ENCODE peak calls at places on chromosomes 1 and 21, in nine cellular contexts. Z is IMR-90; Q is PC-9; P is naive thymus-derived CD4-positive, alpha-beta T cell; T is CD8-positive, alpha-beta memory T cell; X is ovary; C is HAP-1; F is MM.1S; S is mucosa of descending colon. G is an unnamed sample.

GRCh38 chr1:227583354-227583753 is 20.0 kb downstream of the ZNF678 start:
- DNase-seq in X (no peak), P (no peak), C (no peak), F (no peak), Z (no peak), S (no peak), T (no peak), Q (no peak), G (no peak)

GRCh38 chr1:26190373-26190987 is at the start of gene CATSPER4:
- DNase-seq in P (no peak), F (no peak), Q (no peak), X (no peak), Z (no peak), T (no peak), C (peak; percentile 66), S (no peak), G (peak; percentile 10)

GRCh38 chr1:151775894-151776664 is 12.8 kb upstream of the MRPL9 start:
- DNase-seq in Z (no peak), F (no peak), X (no peak), C (no peak), T (no peak), Q (no peak), P (no peak), S (no peak), G (no peak)

GRCh38 chr21:25908495-25908894 is 173.7 kb downstream of the GABPA start:
- DNase-seq in T (no peak), F (no peak), X (no peak), P (no peak), S (no peak), Z (no peak), Q (no peak), C (no peak), G (no peak)

GRCh38 chr1:104592926-104593325 is 843.2 kb downstream of the AMY1C start:
- DNase-seq in Z (no peak), X (no peak), T (no peak), S (no peak), Q (no peak), C (no peak), P (no peak), F (no peak), G (no peak)

GRCh38 chr1:1440941-1441888 is 5.7 kb downstream of the VWA1 start:
- DNase-seq in P (peak; percentile 56), X (peak; percentile 78), F (peak; percentile 36), Z (no peak), S (no peak), T (peak; percentile 64), C (peak; percentile 82), Q (no peak), G (peak; percentile 45)

GRCh38 chr1:34781071-34781843 is at the start of gene GJB3:
- DNase-seq in X (no peak), F (no peak), P (no peak), C (no peak), Z (no peak), T (no peak), Q (peak; percentile 70), S (no peak), G (peak; percentile 12)

GRCh38 chr1:224447251-224447650 is 12.7 kb upstream of the WDR26 start:
- DNase-seq in P (no peak), Q (no peak), F (no peak), S (no peak), X (peak; percentile 45), T (no peak), C (no peak), Z (peak; percentile 69), G (no peak)

GRCh38 chr1:117176579-117176978 is 34.1 kb downstream of the VTCN1 start:
- DNase-seq in T (no peak), P (no peak), X (no peak), S (no peak), C (no peak), Q (no peak), Z (peak; percentile 29), F (no peak), G (no peak)

GRCh38 chr1:200771625-200772555 is 33.2 kb downstream of the CAMSAP2 start:
- DNase-seq in F (no peak), X (no peak), Q (peak; percentile 66), S (no peak), Z (no peak), T (no peak), P (no peak), C (no peak), G (no peak)

GRCh38 chr1:205351984-205352713 is 4.6 kb downstream of the KLHDC8A start:
- DNase-seq in Q (no peak), T (peak; percentile 30), X (peak; percentile 90), P (no peak), S (peak; percentile 78), Z (peak; percentile 40), C (peak; percentile 91), F (peak; percentile 49), G (peak; percentile 87)

GRCh38 chr21:42852925-42853570 is 26.3 kb downstream of the WDR4 start:
- DNase-seq in T (no peak), C (no peak), X (no peak), P (no peak), Z (no peak), S (no peak), Q (no peak), F (no peak), G (no peak)
- H3K36me3 ChIP-seq in T (peaks cover 44% of the 10 kb centered on the region), C (peaks cover 88% of the 10 kb centered on the region), X (no peaks in the 10 kb centered on the region), P (no peaks in the 10 kb centered on the region), Z (peaks cover 66% of the 10 kb centered on the region), S (peaks cover 4% of the 10 kb centered on the region), Q (no peaks in the 10 kb centered on the region), F (peaks cover 80% of the 10 kb centered on the region), G (peaks cover 35% of the 10 kb centered on the region)

GRCh38 chr1:207868252-207868768 is 42.6 kb downstream of the CD34 start:
- DNase-seq in P (no peak), S (peak; percentile 83), X (peak; percentile 73), Q (no peak), Z (no peak), T (peak; percentile 57), F (peak; percentile 47), C (peak; percentile 73), G (no peak)

GRCh38 chr1:207870279-207871031 is 40.5 kb downstream of the CD34 start:
- DNase-seq in P (no peak), Z (no peak), Q (no peak), X (no peak), S (no peak), F (no peak), T (no peak), C (no peak), G (no peak)

GRCh38 chr1:207868769-207869721 is 41.9 kb downstream of the CD34 start:
- DNase-seq in C (peak; percentile 78), T (peak; percentile 81), X (peak; percentile 91), F (peak; percentile 88), P (peak; percentile 82), S (peak; percentile 83), Q (no peak), Z (peak; percentile 62), G (peak; percentile 75)

GRCh38 chr1:207871117-207871649 is 39.7 kb downstream of the CD34 start:
- DNase-seq in Q (no peak), Z (no peak), S (no peak), F (no peak), X (no peak), P (no peak), C (no peak), T (no peak), G (no peak)

GRCh38 chr1:207869859-207870258 is 41.1 kb downstream of the CD34 start:
- DNase-seq in S (no peak), Z (no peak), X (no peak), Q (no peak), C (no peak), P (no peak), T (no peak), F (no peak), G (peak; percentile 66)
- H3K4me1 ChIP-seq in S (peaks cover 37% of the 10 kb centered on the region), Z (peaks cover 12% of the 10 kb centered on the region), X (peaks cover 17% of the 10 kb centered on the region), Q (peaks cover 20% of the 10 kb centered on the region), C (peaks cover 9% of the 10 kb centered on the region), P (peaks cover 81% of the 10 kb centered on the region), T (peaks cover 82% of the 10 kb centered on the region), F (peaks cover 33% of the 10 kb centered on the region), G (peaks cover 2% of the 10 kb centered on the region)

GRCh38 chr1:10791117-10791951 is 5.1 kb downstream of the CASZ1 start:
- DNase-seq in S (no peak), C (no peak), T (no peak), P (no peak), X (no peak), Z (no peak), F (no peak), Q (peak; percentile 60), G (peak; percentile 86)

GRCh38 chr1:10793129-10793651 is 3.3 kb downstream of the CASZ1 start:
- DNase-seq in X (no peak), T (no peak), C (no peak), F (no peak), Q (peak; percentile 54), Z (no peak), S (peak; percentile 82), P (no peak), G (peak; percentile 98)

GRCh38 chr1:10794724-10795304 is 1.6 kb downstream of the CASZ1 start:
- DNase-seq in C (no peak), P (no peak), S (no peak), Q (no peak), F (no peak), X (no peak), T (no peak), Z (no peak), G (no peak)

GRCh38 chr1:10796029-10796944 is at the start of gene CASZ1:
- DNase-seq in T (no peak), S (peak; percentile 83), Z (peak; percentile 86), X (peak; percentile 84), P (no peak), F (no peak), C (peak; percentile 92), Q (peak; percentile 67), G (peak; percentile 89)

GRCh38 chr1:10795305-10796021 is 983 bp downstream of the CASZ1 start:
- DNase-seq in F (no peak), Z (no peak), S (no peak), X (no peak), C (peak; percentile 22), P (no peak), T (no peak), Q (no peak), G (peak; percentile 57)
- H3K4me3 ChIP-seq in F (peak overlapping the region; percentile 62), Z (peak overlapping the region; percentile 26), S (peak overlapping the region; percentile 54), X (peak overlapping the region; percentile 61), C (peak overlapping the region; percentile 47), P (no peak overlapping the region), T (no peak overlapping the region), Q (peak overlapping the region; percentile 78), G (peak overlapping the region; percentile 82)

GRCh38 chr1:166849135-166849534 is 9.9 kb downstream of the POGK start:
- DNase-seq in C (no peak), Q (no peak), S (no peak), X (no peak), T (no peak), Z (no peak), F (no peak), P (no peak), G (no peak)

GRCh38 chr1:166857995-166858394 is 18.1 kb downstream of the TADA1 start:
- DNase-seq in S (no peak), C (no peak), T (no peak), X (no peak), Z (no peak), Q (no peak), F (no peak), P (no peak), G (no peak)

GRCh38 chr1:166848193-166848592 is 8.9 kb downstream of the POGK start:
- DNase-seq in P (no peak), Q (no peak), F (no peak), Z (peak; percentile 11), S (no peak), T (no peak), C (no peak), X (no peak), G (no peak)

GRCh38 chr1:166855558-166855957 is 16.3 kb downstream of the POGK start:
- DNase-seq in F (no peak), Z (no peak), X (no peak), S (no peak), Q (no peak), T (no peak), P (no peak), C (no peak), G (no peak)

GRCh38 chr1:166852918-166853317 is 13.6 kb downstream of the POGK start:
- DNase-seq in Q (no peak), F (no peak), T (no peak), S (no peak), P (no peak), Z (no peak), C (no peak), X (no peak), G (no peak)
- H3K36me3 ChIP-seq in Q (peaks cover 20% of the 10 kb centered on the region), F (peaks cover 36% of the 10 kb centered on the region), T (peaks cover 32% of the 10 kb centered on the region), S (peaks cover 8% of the 10 kb centered on the region), P (peaks cover 12% of the 10 kb centered on the region), Z (peaks cover 41% of the 10 kb centered on the region), C (peaks cover 94% of the 10 kb centered on the region), X (no peaks in the 10 kb centered on the region), G (peaks cover 12% of the 10 kb centered on the region)

G was measured in small intestine.